ENCODE peak calls at places on chromosome 7, in four cellular contexts. O, G, M and F are unnamed samples.

GRCh38 chr7:26588511-26588910 is 275.9 kb downstream of the SKAP2 start:
- DNase-seq in O (no peak), G (no peak), M (no peak), F (no peak)

GRCh38 chr7:23622469-23622868 is 25.3 kb downstream of the CCDC126 start:
- DNase-seq in O (no peak), G (no peak), M (no peak), F (no peak)

GRCh38 chr7:158395780-158396214 is 191.8 kb downstream of the PTPRN2 start:
- DNase-seq in O (no peak), G (no peak), M (no peak), F (no peak)

GRCh38 chr7:130222-130572 is 62.2 kb upstream of the FAM20C start:
- DNase-seq in O (no peak), G (no peak), M (no peak), F (peak)

GRCh38 chr7:78260826-78261225 is 462.3 kb downstream of the PHTF2 start:
- DNase-seq in O (no peak), G (no peak), M (no peak), F (no peak)

GRCh38 chr7:4271716-4272015 is 410.4 kb upstream of the FOXK1 start:
- DNase-seq in O (no peak), G (no peak), M (no peak), F (no peak)

GRCh38 chr7:151123485-151124204 is 37.4 kb downstream of the AGAP3 start:
- DNase-seq in O (peak), G (peak), M (peak), F (peak)

GRCh38 chr7:36658603-36659516 is 65.4 kb downstream of the AOAH start:
- DNase-seq in O (no peak), G (no peak), M (no peak), F (no peak)

GRCh38 chr7:158885624-158886023 is 29.3 kb downstream of the DYNC2I1 start:
- DNase-seq in O (no peak), G (no peak), M (no peak), F (no peak)

GRCh38 chr7:141369422-141369821 is 181.8 kb upstream of the AGK start:
- DNase-seq in O (no peak), G (no peak), M (no peak), F (no peak)

GRCh38 chr7:381211-382117 is 91.5 kb downstream of the FOXL3 start:
- DNase-seq in O (no peak), G (no peak), M (no peak), F (peak)

GRCh38 chr7:96589038-96589437 is 120.6 kb downstream of the SEM1 start:
- DNase-seq in O (no peak), G (no peak), M (no peak), F (no peak)

GRCh38 chr7:17613338-17614041 is 315.0 kb downstream of the AHR start:
- DNase-seq in O (no peak), G (no peak), M (no peak), F (peak)

GRCh38 chr7:82732677-82733076 is 289.1 kb upstream of the CACNA2D1 start:
- DNase-seq in O (no peak), G (no peak), M (no peak), F (no peak)

GRCh38 chr7:126698446-126698845 is 554.3 kb downstream of the GRM8 start:
- DNase-seq in O (no peak), G (no peak), M (no peak), F (no peak)

GRCh38 chr7:90709501-90710465 is 113.7 kb downstream of the CDK14 start:
- DNase-seq in O (no peak), G (peak), M (no peak), F (no peak)

GRCh38 chr7:55066938-55067337 is 48.1 kb downstream of the EGFR start:
- DNase-seq in O (no peak), G (no peak), M (no peak), F (no peak)

GRCh38 chr7:55066479-55066878 is 47.7 kb downstream of the EGFR start:
- DNase-seq in O (no peak), G (no peak), M (no peak), F (no peak)

GRCh38 chr7:55063633-55064032 is 44.8 kb downstream of the EGFR start:
- DNase-seq in O (no peak), G (no peak), M (no peak), F (no peak)

GRCh38 chr7:55065079-55065478 is 46.3 kb downstream of the EGFR start:
- DNase-seq in O (no peak), G (no peak), M (no peak), F (no peak)

DNA sequence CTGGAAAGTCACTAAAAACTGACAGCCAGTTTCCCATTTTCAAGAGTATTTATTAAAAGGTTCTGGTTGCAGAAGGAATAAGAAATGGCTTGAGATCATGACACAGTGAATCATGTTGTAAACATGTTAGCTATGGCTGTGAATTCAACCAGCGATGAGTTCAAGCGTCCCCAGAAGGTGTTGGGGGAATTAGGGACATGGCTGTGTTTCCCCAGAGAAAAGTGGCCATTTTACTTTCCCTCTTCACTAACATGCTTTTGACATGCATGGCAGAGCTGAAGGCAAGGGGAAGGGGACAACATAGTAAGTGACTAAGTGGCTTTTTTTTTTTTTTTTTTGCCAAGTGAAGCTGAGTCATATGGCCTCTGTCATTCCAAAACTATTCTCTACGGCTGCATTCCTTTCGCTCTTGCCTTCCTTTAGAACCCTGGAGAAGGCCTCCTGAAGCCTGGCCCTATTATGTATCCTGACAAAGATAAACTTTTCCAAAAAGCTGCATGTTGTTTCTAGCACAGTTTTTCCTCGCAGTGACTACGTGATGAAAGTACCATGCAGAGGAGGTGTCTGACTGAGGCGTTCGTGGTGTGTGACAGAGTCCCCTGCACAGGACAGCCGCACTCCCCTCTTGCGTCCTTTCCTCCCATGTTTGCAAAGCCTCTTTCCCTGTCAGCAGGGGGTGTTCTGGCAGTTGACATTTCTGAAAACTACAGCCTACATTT is 46.9 kb downstream of the EGFR start:
- DNase-seq in O (no peak), G (no peak), M (no peak), F (no peak)
- TF ChIP-seq CTCF in O (no peak), G (no peak), M (no peak), F (no peak)

GRCh38 chr7:134444198-134444960 is 14.5 kb downstream of the AKR1B1 start:
- DNase-seq in O (no peak), G (no peak), M (no peak), F (no peak)
- TF ChIP-seq CTCF in O (no peak), G (no peak), M (no peak), F (no peak)

GRCh38 chr7:154789404-154789803 is 213.5 kb downstream of the PAXIP1 start:
- DNase-seq in O (no peak), G (no peak), M (no peak), F (no peak)
- TF ChIP-seq CTCF in O (peak), G (no peak), M (peak), F (no peak)

GRCh38 chr7:28078036-28078901 is 102.3 kb downstream of the JAZF1 start:
- DNase-seq in O (no peak), G (no peak), M (no peak), F (no peak)
- TF ChIP-seq CTCF in O (peak), G (peak), M (peak), F (peak)

GRCh38 chr7:101210143-101210542 is 7.2 kb downstream of the PLOD3 start:
- DNase-seq in O (no peak), G (no peak), M (no peak), F (no peak)

GRCh38 chr7:101208794-101209193 is 8.0 kb upstream of the MOGAT3 start:
- DNase-seq in O (no peak), G (no peak), M (no peak), F (no peak)

GRCh38 chr7:101212014-101212413 is 5.4 kb downstream of the PLOD3 start:
- DNase-seq in O (no peak), G (no peak), M (no peak), F (no peak)

GRCh38 chr7:101207459-101207858 is 6.6 kb upstream of the MOGAT3 start:
- DNase-seq in O (no peak), G (no peak), M (no peak), F (no peak)

GRCh38 chr7:101211501-101211900 is 5.9 kb downstream of the PLOD3 start:
- DNase-seq in O (no peak), G (no peak), M (no peak), F (no peak)
- TF ChIP-seq CTCF in O (no peak), G (no peak), M (no peak), F (no peak)

GRCh38 chr7:123692471-123692877 is 36.8 kb downstream of the LMOD2 start:
- DNase-seq in O (no peak), G (no peak), M (no peak), F (peak)
- TF ChIP-seq CTCF in O (no peak), G (no peak), M (no peak), F (no peak)

DNA sequence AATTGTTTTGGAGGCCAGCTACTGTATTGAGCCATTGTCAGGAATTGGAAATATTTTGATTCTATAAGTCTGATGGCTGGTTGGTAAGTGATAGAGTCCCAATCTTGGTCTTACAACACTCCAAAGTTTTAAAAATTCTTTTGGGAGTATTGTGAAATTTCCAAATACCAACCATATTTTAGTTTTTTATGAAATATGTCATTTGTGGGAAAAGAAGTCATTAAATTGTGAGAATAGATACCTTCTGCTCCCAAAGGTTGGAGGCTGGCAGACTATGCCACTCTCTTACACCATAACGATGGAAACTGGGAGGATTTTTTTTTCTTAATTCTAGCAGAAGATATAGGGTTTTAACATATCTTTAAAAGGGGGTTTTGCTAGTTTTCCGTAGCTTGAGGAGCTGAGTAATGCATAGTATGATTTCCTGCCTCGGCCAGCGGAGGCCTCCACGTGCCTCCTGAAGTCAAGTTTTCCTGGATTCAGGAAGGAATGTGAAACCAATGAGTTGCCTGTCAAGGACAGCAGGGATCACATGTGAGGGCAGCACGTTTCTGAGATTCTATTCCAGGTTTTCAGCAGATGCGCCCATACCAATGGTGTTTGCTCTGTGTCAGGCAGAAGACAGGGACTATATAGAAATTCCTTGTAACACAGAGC is 92.2 kb upstream of the LAMB4 start:
- DNase-seq in O (no peak), G (no peak), M (no peak), F (no peak)
- TF ChIP-seq CTCF in O (no peak), G (no peak), M (no peak), F (no peak)

DNA sequence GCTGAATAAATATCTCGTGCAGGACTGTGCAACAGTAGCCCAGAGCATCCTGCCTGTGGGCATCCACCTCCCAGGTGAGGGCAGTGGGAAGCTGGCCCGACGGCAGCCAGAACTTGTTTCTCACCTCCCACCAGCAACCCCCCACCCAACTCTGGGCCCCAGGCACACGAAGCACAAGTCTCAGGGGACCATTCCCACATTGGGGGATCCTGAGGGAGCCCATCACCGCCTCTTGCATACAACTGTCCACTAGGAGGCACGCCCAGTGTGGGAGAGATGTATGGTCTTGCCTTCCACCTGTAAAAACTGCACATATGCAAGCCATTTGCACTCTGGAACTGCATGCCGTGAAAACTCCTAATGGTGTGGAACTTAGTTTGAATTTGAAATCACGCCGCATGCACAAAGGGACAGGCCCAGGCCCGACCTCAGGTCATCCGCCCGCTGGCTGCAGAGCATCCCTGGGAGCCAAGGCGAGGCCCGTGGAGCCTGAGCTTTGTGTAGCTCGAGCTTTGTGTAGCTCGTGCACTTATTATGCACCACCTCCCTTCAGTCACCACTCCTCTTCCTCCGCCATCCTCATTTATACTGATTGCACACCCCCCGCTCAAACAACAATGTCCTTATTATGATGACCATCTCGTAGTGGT is 147.9 kb downstream of the ADCY1 start:
- DNase-seq in O (no peak), G (no peak), M (no peak), F (peak)
- TF ChIP-seq CTCF in O (no peak), G (no peak), M (no peak), F (no peak)